ENCODE peak calls at places on chromosomes 16 and 17, in ten cellular contexts. Z, K, Q, H, T, M, I, W, X and L are unnamed samples.
A peak's percentile ranks its signal among the peaks of the same experiment; 100 is the strongest.

GRCh38 chr17:7927596-7927995 is 2.1 kb downstream of the KCNAB3 start:
- DNase-seq in I (no peak), Q (peak; percentile 41), X (no peak), W (no peak), M (no peak), H (no peak), Z (no peak), T (no peak), K (no peak), L (no peak)

GRCh38 chr16:48608871-48609452 is 1.0 kb downstream of the N4BP1 start:
- DNase-seq in T (no peak), K (no peak), I (no peak), X (no peak), W (no peak), Q (no peak), H (no peak), Z (no peak), M (no peak), L (no peak)

GRCh38 chr17:74546586-74546985 is 671 bp upstream of the CD300C start:
- DNase-seq in I (no peak), X (no peak), K (no peak), Z (no peak), H (no peak), W (no peak), Q (no peak), M (no peak), T (no peak), L (no peak)

GRCh38 chr16:27505297-27506236 is 44.1 kb downstream of the GTF3C1 start:
- DNase-seq in I (no peak), Z (no peak), X (no peak), M (no peak), T (peak; percentile 33), Q (peak; percentile 81), K (no peak), W (no peak), H (no peak), L (no peak)

GRCh38 chr17:65723356-65723928 is 162.0 kb upstream of the AXIN2 start:
- DNase-seq in M (no peak), K (no peak), H (no peak), Q (no peak), X (no peak), Z (peak; percentile 70), T (no peak), I (no peak), W (no peak), L (peak; percentile 3)

GRCh38 chr16:9380221-9380620 is 288.8 kb downstream of the HAPSTR1 start:
- DNase-seq in Q (no peak), W (no peak), T (no peak), H (no peak), X (no peak), K (no peak), Z (no peak), M (no peak), I (no peak), L (no peak)

GRCh38 chr17:18990331-18990730 is 14.2 kb downstream of the FAM83G start:
- DNase-seq in H (no peak), M (no peak), I (no peak), K (no peak), W (no peak), Q (no peak), T (no peak), X (no peak), Z (no peak), L (no peak)

GRCh38 chr17:80942360-80943345 is 49.0 kb upstream of the CHMP6 start:
- DNase-seq in I (peak; percentile 33), X (no peak), K (no peak), H (no peak), W (no peak), Q (peak; percentile 51), T (peak; percentile 86), Z (peak; percentile 84), M (peak; percentile 95), L (peak; percentile 42)

GRCh38 chr17:47276868-47277267 is 23.2 kb downstream of the ITGB3 start:
- DNase-seq in I (no peak), Z (peak; percentile 85), M (peak; percentile 79), Q (peak; percentile 66), K (no peak), T (peak; percentile 79), X (no peak), H (no peak), W (peak; percentile 78), L (peak; percentile 86)

GRCh38 chr16:71526111-71526998 is at the start of gene CHST4:
- DNase-seq in H (no peak), W (peak; percentile 64), Z (peak; percentile 71), T (no peak), K (no peak), X (no peak), I (peak; percentile 27), M (no peak), Q (peak; percentile 77), L (peak; percentile 38)

GRCh38 chr16:1990336-1991134 is 765 bp downstream of the SYNGR3 start:
- DNase-seq in X (no peak), Z (no peak), T (no peak), W (peak; percentile 69), M (no peak), Q (no peak), H (peak; percentile 61), I (no peak), K (no peak), L (no peak)

GRCh38 chr17:5553479-5553878 is 30.8 kb downstream of the NLRP1 start:
- DNase-seq in T (no peak), X (no peak), W (no peak), H (no peak), Q (no peak), K (no peak), Z (no peak), M (no peak), I (no peak), L (no peak)

GRCh38 chr16:88907768-88908167 is 41.3 kb upstream of the PABPN1L start:
- DNase-seq in I (no peak), Z (no peak), Q (peak; percentile 93), K (no peak), W (no peak), H (no peak), T (no peak), M (no peak), X (no peak), L (peak; percentile 17)
- TF ChIP-seq CTCF in I (no peak), Z (no peak), Q (no peak), K (no peak), W (no peak), H (no peak), T (no peak), M (no peak), X (no peak), L (no peak)

GRCh38 chr17:77604301-77605031 is 354.0 kb upstream of the TNRC6C start:
- DNase-seq in Z (no peak), W (no peak), X (no peak), H (no peak), M (no peak), K (no peak), Q (no peak), I (no peak), T (no peak), L (no peak)

GRCh38 chr17:77608431-77608830 is 350.1 kb upstream of the TNRC6C start:
- DNase-seq in H (no peak), T (no peak), Q (no peak), X (no peak), Z (no peak), I (no peak), K (no peak), M (no peak), W (no peak), L (no peak)

GRCh38 chr17:77607606-77608005 is 350.9 kb upstream of the TNRC6C start:
- DNase-seq in T (no peak), X (no peak), I (no peak), H (no peak), K (no peak), Z (no peak), M (no peak), W (no peak), Q (no peak), L (no peak)

GRCh38 chr17:77606146-77606864 is 352.2 kb upstream of the TNRC6C start:
- DNase-seq in H (no peak), M (no peak), T (no peak), X (no peak), Q (no peak), K (no peak), Z (no peak), W (no peak), I (no peak), L (no peak)

DNA sequence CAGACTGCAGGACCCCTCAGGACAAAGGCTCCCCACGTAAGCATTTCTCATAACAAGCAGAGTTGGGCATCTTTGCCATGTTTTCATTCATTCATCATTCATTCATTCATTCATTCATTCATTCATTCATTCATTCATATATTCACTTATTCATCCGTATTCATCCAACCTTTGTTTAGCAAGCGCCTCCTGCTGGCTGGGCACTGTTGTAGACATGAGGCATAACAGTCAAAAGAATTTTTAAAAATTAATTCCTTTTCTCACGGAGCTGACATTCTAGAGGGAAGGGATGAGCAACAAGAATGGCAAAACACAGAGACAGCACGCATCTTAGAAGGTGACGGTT is 351.7 kb upstream of the TNRC6C start:
- DNase-seq in K (no peak), T (no peak), I (no peak), W (no peak), Q (no peak), Z (no peak), M (no peak), H (no peak), X (no peak), L (no peak)
- TF ChIP-seq CTCF in K (no peak), T (no peak), I (no peak), W (no peak), Q (peak; percentile 18), Z (no peak), M (no peak), H (peak; percentile 24), X (no peak), L (peak; percentile 62)

DNA sequence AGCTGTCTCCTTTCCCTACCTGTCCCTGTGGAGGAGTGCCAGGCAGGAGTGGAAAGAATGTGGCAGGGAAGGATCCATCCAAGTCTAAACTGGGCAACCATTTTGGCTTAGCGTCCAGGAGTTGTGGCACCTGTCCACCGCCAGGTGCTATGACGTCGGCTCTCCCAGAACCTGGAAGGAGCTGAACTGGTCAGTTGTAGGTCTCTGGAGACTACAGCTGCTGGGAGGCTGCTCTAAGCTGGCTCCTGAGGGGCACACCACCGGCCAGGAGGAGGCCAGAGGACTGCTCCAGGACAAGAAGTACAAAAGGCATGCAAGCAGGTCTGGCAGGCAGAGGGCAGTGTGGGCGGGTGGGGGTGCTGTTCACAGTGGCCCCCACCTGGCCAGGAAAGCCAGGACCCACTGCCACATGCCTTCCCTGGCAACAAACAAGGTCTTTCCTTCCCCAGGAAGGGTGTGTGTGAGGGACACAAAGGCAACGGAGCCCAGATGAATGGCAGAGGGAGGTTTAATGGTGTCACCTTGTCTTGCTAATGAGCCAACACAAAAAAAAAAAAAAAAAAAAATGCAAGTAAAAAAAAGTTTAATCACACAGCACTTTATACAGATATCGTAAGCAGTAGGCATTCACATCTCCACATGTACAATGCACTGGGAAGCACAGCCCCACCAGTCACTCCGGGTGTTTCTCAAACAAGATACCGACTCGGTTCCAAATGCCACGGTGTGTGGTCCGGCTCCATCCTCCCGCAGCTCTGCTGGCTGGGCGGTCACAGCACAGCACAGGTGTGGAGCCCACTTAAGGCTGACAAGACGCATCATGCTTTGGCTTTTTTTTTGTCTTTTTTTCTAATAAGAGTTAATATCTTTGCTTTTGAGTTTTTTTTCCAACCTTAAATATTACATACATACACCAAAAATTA is 4.8 kb downstream of the SPHK1 start:
- DNase-seq in Q (peak; percentile 41), Z (no peak), I (no peak), W (no peak), X (no peak), M (no peak), H (no peak), T (no peak), K (no peak), L (no peak)
- TF ChIP-seq CTCF in Q (peak; percentile 31), Z (peak; percentile 22), I (peak; percentile 5), W (no peak), X (no peak), M (no peak), H (no peak), T (no peak), K (no peak), L (peak; percentile 53)

GRCh38 chr17:21285164-21286065 is 904 bp downstream of the MAP2K3 start:
- DNase-seq in Z (no peak), I (no peak), M (no peak), Q (peak; percentile 61), X (no peak), T (peak; percentile 34), K (no peak), W (peak; percentile 17), H (no peak), L (peak; percentile 55)
- TF ChIP-seq CTCF in Z (no peak), I (no peak), M (no peak), Q (no peak), X (no peak), T (no peak), K (no peak), W (no peak), H (no peak), L (no peak)